ENCODE peak calls at places on chromosomes 5 and 9, in six cellular contexts. I is H1, V is mesenchymal stem cell, P is IMR-90, Z is H9, G is trophoblast cell. H is an unnamed sample.

GRCh38 chr9:135290086-135290485 is 189.5 kb upstream of the PPP1R26 start:
- DNase-seq in I (no peak), V (no peak), P (no peak), Z (no peak), G (peak), H (no peak)

GRCh38 chr9:108182950-108183381 is 672.8 kb downstream of the ACTL7B start:
- DNase-seq in I (no peak), V (peak), P (peak), Z (no peak), G (no peak), H (no peak)

GRCh38 chr5:34552686-34553085 is 103.4 kb upstream of the RAI14 start:
- DNase-seq in I (no peak), V (no peak), P (no peak), Z (peak), G (no peak), H (no peak)

GRCh38 chr9:111118256-111118950 is 80.1 kb upstream of the LPAR1 start:
- DNase-seq in I (no peak), V (peak), P (peak), Z (no peak), G (no peak), H (no peak)

GRCh38 chr9:122374885-122375420 is 4.1 kb downstream of the PTGS1 start:
- DNase-seq in I (no peak), V (peak), P (peak), Z (peak), G (no peak), H (no peak)

GRCh38 chr5:10756539-10756938 is 4.5 kb downstream of the DAP start:
- DNase-seq in I (no peak), V (no peak), P (peak), Z (no peak), G (no peak), H (no peak)

GRCh38 chr5:57298295-57298984 is 124.6 kb downstream of the GPBP1 start:
- DNase-seq in I (peak), V (peak), P (peak), Z (peak), G (peak), H (peak)

GRCh38 chr5:138637256-138637655 is 62.1 kb upstream of the HSPA9 start:
- DNase-seq in I (no peak), V (no peak), P (no peak), Z (no peak), G (peak), H (no peak)

GRCh38 chr9:33117306-33117705 is 40.8 kb upstream of the SMU1 start:
- DNase-seq in I (no peak), V (no peak), P (no peak), Z (no peak), G (no peak), H (no peak)

GRCh38 chr5:147455321-147455720 is 54.5 kb downstream of the DPYSL3 start:
- DNase-seq in I (no peak), V (peak), P (peak), Z (no peak), G (no peak), H (no peak)

GRCh38 chr9:76785501-76785900 is 21.3 kb downstream of the PCA3 start:
- DNase-seq in I (no peak), V (no peak), P (no peak), Z (no peak), G (no peak), H (no peak)

GRCh38 chr9:71357346-71357745 is 235.9 kb upstream of the TRPM3 start:
- DNase-seq in I (no peak), V (no peak), P (no peak), Z (no peak), G (no peak), H (no peak)

GRCh38 chr5:179731791-179732411 is 721 bp upstream of the MAML1 start:
- DNase-seq in I (peak), V (peak), P (peak), Z (peak), G (peak), H (no peak)

GRCh38 chr5:132017738-132018625 is 6.5 kb upstream of the ACSL6 start:
- DNase-seq in I (peak), V (no peak), P (no peak), Z (no peak), G (no peak), H (no peak)

GRCh38 chr5:89480406-89481007 is 597.5 kb upstream of the MEF2C start:
- DNase-seq in I (no peak), V (no peak), P (no peak), Z (no peak), G (no peak), H (no peak)

GRCh38 chr5:153552886-153553285 is 62.4 kb downstream of the GRIA1 start:
- DNase-seq in I (no peak), V (no peak), P (peak), Z (no peak), G (no peak), H (no peak)

GRCh38 chr9:94719878-94720277 is 6.6 kb upstream of the AOPEP start:
- DNase-seq in I (no peak), V (no peak), P (no peak), Z (no peak), G (peak), H (no peak)

GRCh38 chr5:38598994-38599611 is 42.7 kb upstream of the LIFR start:
- DNase-seq in I (no peak), V (peak), P (peak), Z (no peak), G (peak), H (no peak)

GRCh38 chr5:44542470-44542869 is 153.2 kb upstream of the FGF10 start:
- DNase-seq in I (no peak), V (peak), P (no peak), Z (no peak), G (no peak), H (no peak)

GRCh38 chr9:70021026-70021571 is 22.5 kb upstream of the MAMDC2 start:
- DNase-seq in I (no peak), V (peak), P (peak), Z (no peak), G (no peak), H (no peak)

GRCh38 chr5:25419684-25420083 is 774.9 kb upstream of the CDH10 start:
- DNase-seq in I (no peak), V (no peak), P (no peak), Z (no peak), G (no peak), H (no peak)

GRCh38 chr5:1153428-1153827 is 41.6 kb upstream of the SLC12A7 start:
- DNase-seq in I (no peak), V (no peak), P (no peak), Z (no peak), G (no peak), H (no peak)

GRCh38 chr9:134025606-134026541 is 593 bp downstream of the BRD3OS start:
- DNase-seq in I (peak), V (peak), P (peak), Z (peak), G (peak), H (peak)

GRCh38 chr5:143218563-143219170 is 184.8 kb downstream of the NR3C1 start:
- DNase-seq in I (no peak), V (no peak), P (no peak), Z (no peak), G (no peak), H (no peak)
- H2AK5ac ChIP-seq in I (no peak), V (no peak), P (peak), Z (no peak), G (no peak), H (no peak)

GRCh38 chr5:55989860-55990259 is 4.9 kb downstream of the IL6ST start:
- DNase-seq in I (no peak), V (no peak), P (no peak), Z (no peak), G (no peak), H (no peak)
- H2AFZ ChIP-seq in I (no peak), V (no peak), P (no peak), Z (no peak), G (no peak), H (no peak)

GRCh38 chr5:76626738-76627137 is 3.5 kb upstream of the F2RL2 start:
- DNase-seq in I (no peak), V (no peak), P (no peak), Z (no peak), G (no peak), H (no peak)
- H2AK5ac ChIP-seq in I (no peak), V (no peak), P (no peak), Z (no peak), G (no peak), H (no peak)

GRCh38 chr5:141664733-141665461 is 13.7 kb upstream of the FCHSD1 start:
- DNase-seq in I (peak), V (peak), P (peak), Z (peak), G (peak), H (peak)
- H2AFZ ChIP-seq in I (no peak), V (no peak), P (peak), Z (no peak), G (no peak), H (peak)

DNA sequence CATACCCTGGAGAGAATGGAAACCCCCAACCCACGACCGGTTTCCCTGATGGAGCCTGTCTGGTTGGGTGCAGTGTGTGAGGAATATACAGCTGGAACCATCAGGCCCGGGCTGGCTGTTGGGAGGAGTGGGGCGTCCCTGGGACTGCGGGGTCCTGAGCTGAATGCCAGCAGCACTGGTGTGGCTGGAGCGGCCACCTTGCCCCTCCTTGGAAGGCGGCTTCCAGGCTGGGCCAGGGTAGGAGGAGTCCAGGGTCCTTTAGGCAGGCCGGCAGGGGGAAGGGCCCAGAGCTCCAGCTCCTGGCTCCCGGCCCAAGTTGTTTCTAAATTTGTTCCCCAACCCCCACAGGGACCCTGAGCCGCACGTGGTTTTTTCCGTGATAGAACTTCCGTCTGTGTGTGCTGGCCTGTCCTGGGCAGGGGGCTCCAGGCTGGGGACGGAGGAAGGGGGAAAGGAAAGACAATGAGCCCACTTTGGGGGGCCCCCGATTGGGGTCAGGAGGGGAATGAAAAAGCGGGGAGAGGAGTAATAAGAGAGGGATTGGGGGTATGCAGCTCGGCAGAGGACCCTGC is 683 bp upstream of the TOR4A start:
- DNase-seq in I (peak), V (peak), P (peak), Z (peak), G (no peak), H (no peak)
- H2AK5ac ChIP-seq in I (peak), V (peak), P (peak), Z (no peak), G (no peak), H (peak)

GRCh38 chr5:96177303-96177869 is 215.7 kb upstream of the ELL2 start:
- DNase-seq in I (no peak), V (peak), P (peak), Z (no peak), G (peak), H (no peak)
- H2AFZ ChIP-seq in I (peak), V (no peak), P (peak), Z (no peak), G (no peak), H (no peak)

GRCh38 chr9:34653610-34654072 is 1.7 kb downstream of the IL11RA start:
- DNase-seq in I (no peak), V (peak), P (peak), Z (no peak), G (no peak), H (no peak)

GRCh38 chr9:34653131-34653530 is 1.1 kb downstream of the IL11RA start:
- DNase-seq in I (no peak), V (peak), P (peak), Z (no peak), G (no peak), H (no peak)

GRCh38 chr9:34651286-34651685 is 699 bp upstream of the IL11RA start:
- DNase-seq in I (no peak), V (peak), P (peak), Z (no peak), G (no peak), H (no peak)

GRCh38 chr9:34651876-34652602 is at the start of gene IL11RA:
- DNase-seq in I (peak), V (peak), P (peak), Z (peak), G (peak), H (peak)

DNA sequence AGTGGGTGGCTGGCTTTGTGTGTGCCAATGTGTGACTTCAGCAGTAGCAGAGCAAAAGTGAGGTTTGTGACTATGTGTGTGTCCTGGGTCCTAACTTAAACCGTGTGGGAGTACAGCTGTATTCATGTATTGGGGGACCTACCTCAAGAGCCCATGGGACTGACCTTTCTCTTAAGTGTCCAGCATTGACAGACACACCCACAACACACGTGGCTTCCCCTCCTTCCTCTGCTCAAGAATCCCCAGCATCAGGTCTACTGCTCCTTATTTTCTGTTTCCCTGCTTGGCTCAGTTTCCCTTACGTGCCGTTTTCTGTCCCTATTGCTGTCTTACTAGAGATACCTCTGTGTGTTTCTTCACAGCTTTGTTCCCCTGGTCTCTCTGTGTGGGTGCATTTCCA is 623 bp downstream of the IL11RA start:
- DNase-seq in I (no peak), V (no peak), P (no peak), Z (no peak), G (no peak), H (no peak)
- H2AK5ac ChIP-seq in I (peak), V (no peak), P (peak), Z (no peak), G (no peak), H (peak)

GRCh38 chr9:136300016-136300415 is 3.9 kb downstream of the CCDC187 start:
- DNase-seq in I (no peak), V (no peak), P (no peak), Z (no peak), G (no peak), H (no peak)
- H2AFZ ChIP-seq in I (no peak), V (no peak), P (no peak), Z (no peak), G (no peak), H (no peak)

DNA sequence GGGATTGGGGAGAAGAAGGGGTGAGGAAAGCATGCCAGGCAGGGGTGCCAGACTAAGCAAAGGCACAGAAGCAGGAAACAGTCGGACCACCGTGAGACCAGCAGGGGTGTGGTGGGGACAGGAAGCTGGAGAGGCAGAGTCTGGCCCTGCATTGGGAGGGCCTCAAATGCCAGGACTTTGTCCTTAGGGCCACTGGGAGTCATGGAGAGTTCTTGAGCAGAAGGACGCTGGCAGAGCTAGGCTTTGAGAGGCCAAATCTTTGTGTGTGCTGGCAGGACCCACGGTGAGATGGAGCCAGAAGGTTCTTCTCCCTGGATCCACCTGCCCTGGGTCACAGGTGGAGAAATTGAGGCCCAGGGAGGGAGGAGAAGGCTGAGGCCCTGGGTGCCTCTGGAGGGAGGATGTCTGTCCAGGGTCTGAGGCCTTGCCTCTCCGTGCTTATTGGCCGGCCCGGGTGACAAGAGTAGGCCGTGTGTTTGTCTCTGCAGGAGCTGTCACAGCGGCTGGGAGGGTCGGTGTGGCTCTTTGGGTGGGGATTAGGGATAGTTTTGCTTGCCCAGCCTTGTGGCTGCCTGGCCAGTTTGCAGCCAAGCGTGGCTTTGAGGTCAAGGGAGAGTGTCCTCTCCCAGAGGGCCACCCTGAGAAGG is 1.8 kb upstream of the ENG start:
- DNase-seq in I (no peak), V (no peak), P (no peak), Z (no peak), G (no peak), H (no peak)
- H2AK5ac ChIP-seq in I (no peak), V (peak), P (peak), Z (no peak), G (peak), H (peak)

H was measured in neuronal stem cell.